ENCODE peak calls at places on chromosomes 3 and 15, in four cellular contexts. G, P, N and S are unnamed samples.

GRCh38 chr15:99762288-99762687 is 29.1 kb upstream of the LYSMD4 start:
- DNase-seq in G (no peak), P (no peak), N (no peak), S (peak)

GRCh38 chr3:31157893-31158620 is 263.6 kb upstream of the GADL1 start:
- DNase-seq in G (no peak), P (no peak), N (no peak), S (peak)

GRCh38 chr3:169305460-169305859 is 358.1 kb downstream of the MECOM start:
- DNase-seq in G (no peak), P (no peak), N (no peak), S (no peak)

GRCh38 chr3:187902938-187903337 is 157.7 kb upstream of the BCL6 start:
- DNase-seq in G (no peak), P (no peak), N (no peak), S (peak)

GRCh38 chr15:72271895-72272212 is 500 bp downstream of the PARP6 start:
- DNase-seq in G (peak), P (no peak), N (no peak), S (no peak)

GRCh38 chr3:10552631-10552943 is 47.2 kb upstream of the ATP2B2 start:
- DNase-seq in G (no peak), P (no peak), N (no peak), S (no peak)

GRCh38 chr3:187382609-187383151 is 14.5 kb downstream of the RTP4 start:
- DNase-seq in G (no peak), P (no peak), N (no peak), S (no peak)

GRCh38 chr3:10550705-10551104 is 45.3 kb upstream of the ATP2B2 start:
- DNase-seq in G (no peak), P (no peak), N (no peak), S (no peak)

GRCh38 chr3:143480306-143480852 is 360.8 kb downstream of the CHST2 start:
- DNase-seq in G (no peak), P (no peak), N (no peak), S (no peak)

DNA sequence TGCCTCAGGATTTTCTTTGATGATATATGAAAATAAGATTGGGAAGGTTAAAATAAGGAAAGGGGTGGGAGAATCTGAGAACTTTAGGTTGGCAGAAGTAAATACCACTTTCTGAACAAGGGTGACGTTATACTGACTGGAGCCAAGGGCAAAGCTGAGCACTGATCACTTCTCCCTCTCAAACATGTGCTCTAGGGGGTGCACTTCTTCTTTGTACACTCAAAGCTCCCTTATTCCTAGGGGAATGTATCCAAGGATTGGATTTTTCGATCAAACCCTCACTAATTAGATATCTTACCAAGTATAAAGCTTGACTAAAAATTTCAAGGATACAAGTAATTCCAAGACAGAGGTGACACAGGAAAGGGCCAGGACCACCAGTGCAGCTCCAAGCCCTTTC is 243.9 kb upstream of the UMPS start:
- DNase-seq in G (no peak), P (no peak), N (no peak), S (peak)
- TF ChIP-seq CTCF in G (no peak), P (no peak), N (no peak), S (peak)

GRCh38 chr15:67091073-67091965 is 25.9 kb downstream of the SMAD3 start:
- DNase-seq in G (peak), P (peak), N (peak), S (peak)

GRCh38 chr15:67090297-67091072 is 25.1 kb downstream of the SMAD3 start:
- DNase-seq in G (no peak), P (no peak), N (no peak), S (no peak)

GRCh38 chr15:67093146-67093874 is 27.9 kb downstream of the SMAD3 start:
- DNase-seq in G (no peak), P (peak), N (no peak), S (no peak)

GRCh38 chr15:67092726-67093125 is 27.3 kb downstream of the SMAD3 start:
- DNase-seq in G (no peak), P (no peak), N (no peak), S (no peak)

GRCh38 chr15:67091966-67092677 is 26.7 kb downstream of the SMAD3 start:
- DNase-seq in G (no peak), P (no peak), N (no peak), S (no peak)
- H3K4me3 ChIP-seq in G (no peak), P (no peak), N (no peak), S (no peak)

GRCh38 chr15:44588541-44588940 is 51.6 kb downstream of the EIF3J start:
- DNase-seq in G (no peak), P (no peak), N (no peak), S (no peak)

GRCh38 chr15:44580105-44580504 is 43.2 kb downstream of the EIF3J start:
- DNase-seq in G (no peak), P (no peak), N (no peak), S (peak)

GRCh38 chr15:44585633-44586032 is 48.7 kb downstream of the EIF3J start:
- DNase-seq in G (no peak), P (no peak), N (no peak), S (no peak)

DNA sequence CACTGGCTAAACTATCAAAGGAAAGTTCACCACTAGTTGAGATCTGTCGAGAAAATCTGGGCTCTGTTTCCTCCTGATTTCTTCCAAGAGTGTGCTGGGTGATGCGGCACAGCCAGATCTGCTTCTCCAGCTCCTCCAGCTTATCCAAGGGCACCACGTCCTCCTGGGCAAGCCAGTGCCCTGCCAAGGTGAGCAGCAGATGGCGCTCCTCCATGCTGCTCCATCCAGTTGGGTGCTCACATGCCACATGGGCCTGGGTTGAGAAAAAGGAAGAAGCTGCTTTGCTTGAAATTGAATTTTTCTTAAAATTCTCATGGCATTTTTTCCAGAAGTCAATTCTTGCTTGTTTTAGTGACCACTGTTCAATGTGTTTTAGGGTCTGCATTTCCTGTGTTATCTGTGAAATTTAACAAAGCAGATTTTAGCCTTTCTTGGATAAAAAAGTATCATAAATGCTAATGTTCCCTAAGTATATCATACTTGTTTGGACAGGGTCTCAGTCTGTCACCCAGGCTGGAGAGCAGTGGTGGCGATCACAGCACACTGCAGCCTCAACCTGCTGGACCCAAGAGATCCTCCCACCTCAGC is 47.3 kb downstream of the EIF3J start:
- DNase-seq in G (no peak), P (peak), N (no peak), S (peak)
- TF ChIP-seq CTCF in G (no peak), P (peak), N (peak), S (peak)

GRCh38 chr15:65584241-65584640 is 26.7 kb downstream of the INTS14 start:
- DNase-seq in G (no peak), P (no peak), N (no peak), S (no peak)

GRCh38 chr15:65579762-65580161 is 31.2 kb downstream of the INTS14 start:
- DNase-seq in G (no peak), P (no peak), N (no peak), S (no peak)

GRCh38 chr15:65587094-65587493 is 23.8 kb downstream of the INTS14 start:
- DNase-seq in G (no peak), P (no peak), N (no peak), S (no peak)

GRCh38 chr15:65580287-65580686 is 30.6 kb downstream of the INTS14 start:
- DNase-seq in G (no peak), P (no peak), N (no peak), S (peak)

GRCh38 chr15:65583701-65584100 is 27.2 kb downstream of the INTS14 start:
- DNase-seq in G (no peak), P (no peak), N (no peak), S (no peak)
- H3K4me3 ChIP-seq in G (no peak), P (no peak), N (no peak), S (no peak)

GRCh38 chr3:61936344-61936937 is 375.1 kb downstream of the PTPRG start:
- DNase-seq in G (no peak), P (no peak), N (no peak), S (no peak)
- TF ChIP-seq CTCF in G (no peak), P (peak), N (no peak), S (peak)

GRCh38 chr3:13016726-13017255 is 56.4 kb downstream of the IQSEC1 start:
- DNase-seq in G (no peak), P (no peak), N (no peak), S (no peak)

GRCh38 chr3:13014755-13015285 is 58.4 kb downstream of the IQSEC1 start:
- DNase-seq in G (no peak), P (peak), N (no peak), S (no peak)

GRCh38 chr3:13013994-13014754 is 59.1 kb downstream of the IQSEC1 start:
- DNase-seq in G (no peak), P (peak), N (no peak), S (no peak)

GRCh38 chr3:13016083-13016725 is 57.0 kb downstream of the IQSEC1 start:
- DNase-seq in G (peak), P (peak), N (no peak), S (no peak)

GRCh38 chr3:13015286-13016082 is 57.7 kb downstream of the IQSEC1 start:
- DNase-seq in G (peak), P (peak), N (no peak), S (no peak)
- H3K4me3 ChIP-seq in G (no peak), P (peak), N (no peak), S (no peak)